ENCODE peak calls at places on chromosomes 13 and 19, in four cellular contexts. L is midbrain, R is HFFc6, S is heart left ventricle. Q is an unnamed sample.
A peak's percentile ranks its signal among the peaks of the same experiment; 100 is the strongest.

GRCh38 chr13:71797487-71797886 is 69.5 kb downstream of the DACH1 start:
- DNase-seq in L (no peak), R (no peak), S (no peak), Q (no peak)

GRCh38 chr19:47305309-47305751 is 4.3 kb upstream of the C5AR1 start:
- DNase-seq in L (peak; percentile 28), R (peak; percentile 81), S (peak; percentile 68), Q (peak; percentile 44)

GRCh38 chr19:4067396-4068057 is 828 bp upstream of the ZBTB7A start:
- DNase-seq in L (peak; percentile 23), R (no peak), S (peak; percentile 46), Q (no peak)

GRCh38 chr13:42279986-42280385 is 8.0 kb downstream of the AKAP11 start:
- DNase-seq in L (no peak), R (no peak), S (no peak), Q (no peak)

GRCh38 chr13:56736966-56737365 is 403.8 kb upstream of the PRR20A start:
- DNase-seq in L (no peak), R (no peak), S (no peak), Q (no peak)

GRCh38 chr19:1747285-1748114 is 5.8 kb upstream of the ONECUT3 start:
- DNase-seq in L (no peak), R (peak; percentile 98), S (no peak), Q (no peak)

GRCh38 chr19:45958763-45959516 is 14.7 kb downstream of the NOVA2 start:
- DNase-seq in L (no peak), R (no peak), S (no peak), Q (no peak)

GRCh38 chr19:30909216-30909615 is 440.0 kb downstream of the TSHZ3 start:
- DNase-seq in L (no peak), R (no peak), S (no peak), Q (no peak)

GRCh38 chr19:17327068-17327653 is 7.5 kb downstream of the ANO8 start:
- DNase-seq in L (no peak), R (no peak), S (no peak), Q (no peak)

GRCh38 chr13:68708336-68708908 is 1399.2 kb upstream of the ATXN8OS start:
- DNase-seq in L (no peak), R (no peak), S (no peak), Q (no peak)

GRCh38 chr13:46022476-46022875 is 30.1 kb downstream of the ZC3H13 start:
- DNase-seq in L (no peak), R (no peak), S (no peak), Q (no peak)

GRCh38 chr19:15869873-15870272 is 28.0 kb downstream of the CYP4F2 start:
- DNase-seq in L (no peak), R (no peak), S (no peak), Q (no peak)

GRCh38 chr13:36362251-36362650 is 16.1 kb upstream of the SPART start:
- DNase-seq in L (no peak), R (peak; percentile 67), S (no peak), Q (no peak)

GRCh38 chr13:113105032-113105993 is at the start of gene F7:
- DNase-seq in L (no peak), R (peak; percentile 27), S (no peak), Q (no peak)

GRCh38 chr13:79781829-79782540 is 301.0 kb downstream of the NDFIP2 start:
- DNase-seq in L (no peak), R (peak; percentile 63), S (no peak), Q (no peak)

GRCh38 chr13:39538826-39539555 is 64.0 kb downstream of the LHFPL6 start:
- DNase-seq in L (no peak), R (peak; percentile 65), S (no peak), Q (no peak)

GRCh38 chr13:37138917-37139316 is 33.5 kb upstream of the CSNK1A1L start:
- DNase-seq in L (no peak), R (no peak), S (no peak), Q (no peak)

GRCh38 chr13:77250968-77251367 is 75.9 kb downstream of the MYCBP2 start:
- DNase-seq in L (no peak), R (no peak), S (no peak), Q (no peak)

GRCh38 chr19:52945652-52946321 is 16.9 kb downstream of the ZNF816 start:
- DNase-seq in L (no peak), R (no peak), S (no peak), Q (no peak)

GRCh38 chr13:40377783-40378182 is 288.7 kb downstream of the FOXO1 start:
- DNase-seq in L (no peak), R (no peak), S (no peak), Q (peak; percentile 17)